ENCODE peak calls at places on chromosomes 3 and 15, in ten cellular contexts. I is hepatocyte; F is fibroblast of mammary gland; O is fibroblast of pulmonary artery; U is heart right ventricle; B is NCI-H1436; H is stimulated activated CD4-positive, alpha-beta T cell treated with anti-CD3 and anti-CD28 coated beads, Interleukin-1b, Interleukin-23, amount 100 ng/mL, for 4 hours; L is activated CD4-positive, alpha-beta T cell treated with anti-CD3 and anti-CD28 coated beads, Interleukin-2, amount 50 U/mL, for 48 hours; G is occipital lobe; W is upper lobe of right lung. J is an unnamed sample.

GRCh38 chr3:34157491-34157890 is 359.1 kb downstream of the PDCD6IP start:
- DNase-seq in F (no peak), G (no peak), U (no peak), L (no peak), H (no peak), I (no peak), W (no peak), B (no peak), O (no peak), J (no peak)

GRCh38 chr3:82824491-82824890 is 1063.0 kb upstream of the GBE1 start:
- DNase-seq in L (no peak), O (no peak), B (no peak), U (no peak), F (no peak), W (no peak), G (no peak), I (no peak), H (no peak), J (no peak)

GRCh38 chr15:73983211-73983727 is 8.8 kb downstream of the STOML1 start:
- DNase-seq in G (peak), O (peak), F (peak), H (no peak), B (no peak), L (no peak), W (peak), U (peak), I (peak), J (no peak)

GRCh38 chr3:129556890-129557736 is 14.1 kb downstream of the H1-8 start:
- DNase-seq in W (no peak), G (no peak), L (no peak), U (no peak), F (peak), O (no peak), I (peak), B (no peak), H (no peak), J (no peak)

GRCh38 chr3:188286087-188286513 is 132.1 kb downstream of the LPP start:
- DNase-seq in G (no peak), O (peak), W (no peak), F (peak), L (peak), B (no peak), I (no peak), H (no peak), U (no peak), J (no peak)

GRCh38 chr15:67013696-67014095 is 51.7 kb upstream of the SMAD3 start:
- DNase-seq in H (no peak), B (no peak), O (peak), G (no peak), U (peak), W (no peak), L (no peak), F (peak), I (no peak), J (no peak)

GRCh38 chr3:171829841-171830559 is 13.1 kb upstream of the TMEM212 start:
- DNase-seq in W (peak), H (no peak), F (peak), I (peak), O (peak), U (peak), L (peak), B (peak), G (peak), J (no peak)

GRCh38 chr3:23648326-23648964 is 157.3 kb upstream of the UBE2E1 start:
- DNase-seq in O (peak), B (no peak), L (no peak), H (no peak), F (peak), U (no peak), G (no peak), W (no peak), I (no peak), J (no peak)

GRCh38 chr3:66593978-66594377 is 93.2 kb upstream of the LRIG1 start:
- DNase-seq in I (peak), H (no peak), U (no peak), L (no peak), F (peak), W (no peak), B (no peak), O (peak), G (no peak), J (no peak)

GRCh38 chr3:31476209-31476608 is 56.5 kb upstream of the STT3B start:
- DNase-seq in G (no peak), F (no peak), L (no peak), I (no peak), U (no peak), O (no peak), H (no peak), B (no peak), W (no peak), J (no peak)

GRCh38 chr3:193548406-193548805 is 6.3 kb downstream of the ATP13A4 start:
- DNase-seq in G (peak), B (no peak), O (no peak), I (no peak), F (no peak), H (no peak), U (no peak), W (no peak), L (no peak), J (no peak)

GRCh38 chr3:73029321-73029796 is 32.1 kb upstream of the EBLN2 start:
- DNase-seq in G (no peak), B (no peak), F (peak), W (no peak), I (peak), O (peak), U (no peak), L (no peak), H (no peak), J (no peak)

GRCh38 chr3:56785499-56785898 is 16.2 kb downstream of the ARHGEF3 start:
- DNase-seq in F (no peak), B (no peak), L (no peak), H (no peak), U (no peak), G (no peak), I (no peak), W (no peak), O (no peak), J (no peak)

GRCh38 chr15:41465822-41466421 is 27.8 kb upstream of the ITPKA start:
- DNase-seq in I (peak), L (no peak), H (peak), U (no peak), F (peak), O (peak), G (no peak), B (peak), W (no peak), J (no peak)

GRCh38 chr15:65927545-65927944 is 58.3 kb downstream of the RAB11A start:
- DNase-seq in L (no peak), O (no peak), W (no peak), I (no peak), U (no peak), B (no peak), G (no peak), H (no peak), F (peak), J (no peak)

GRCh38 chr3:50370594-50370993 is 11.3 kb upstream of the TMEM115 start:
- DNase-seq in L (no peak), U (no peak), B (no peak), F (peak), H (no peak), I (peak), W (no peak), G (peak), O (peak), J (no peak)

GRCh38 chr3:132509096-132509495 is 88.0 kb upstream of the ACKR4 start:
- DNase-seq in B (no peak), F (peak), G (no peak), L (no peak), U (no peak), O (no peak), I (no peak), H (no peak), W (no peak), J (no peak)

GRCh38 chr3:58383904-58384303 is 49.7 kb downstream of the PDHB start:
- DNase-seq in F (peak), W (no peak), G (peak), U (no peak), I (peak), H (no peak), O (peak), B (no peak), L (no peak), J (no peak)

GRCh38 chr15:89138999-89139612 is 50.9 kb downstream of the ABHD2 start:
- DNase-seq in B (no peak), H (no peak), L (no peak), W (no peak), G (no peak), O (no peak), F (peak), U (no peak), I (no peak), J (no peak)

GRCh38 chr3:23992051-23992628 is 47.1 kb downstream of the NR1D2 start:
- DNase-seq in L (no peak), B (peak), W (no peak), O (peak), G (peak), H (no peak), I (no peak), F (peak), U (no peak), J (no peak)

GRCh38 chr3:140570602-140571001 is 107.3 kb upstream of the TRIM42 start:
- DNase-seq in W (no peak), L (no peak), U (no peak), F (no peak), G (no peak), B (no peak), H (no peak), O (no peak), I (no peak), J (no peak)

J was measured in D721Med.